ENCODE peak calls at places on chromosomes 7 and 10, in nine cellular contexts. J, O, N, E, G, T, P, M and C are unnamed samples.

GRCh38 chr10:84008878-84009277 is 130.4 kb upstream of the GHITM start:
- DNase-seq in M (peak), G (no peak), O (no peak), E (peak), J (no peak), T (peak), N (peak), P (no peak), C (peak)

GRCh38 chr10:101046332-101047238 is 15.2 kb upstream of the KAZALD1 start:
- DNase-seq in M (no peak), P (no peak), G (no peak), E (no peak), N (peak), O (no peak), T (no peak), J (no peak), C (no peak)

GRCh38 chr7:128955981-128956380 is 18.3 kb downstream of the IRF5 start:
- DNase-seq in N (no peak), J (no peak), G (no peak), E (no peak), O (no peak), M (no peak), P (no peak), T (no peak), C (no peak)

GRCh38 chr7:34320926-34321609 is 336.9 kb upstream of the NPSR1 start:
- DNase-seq in J (peak), T (peak), P (peak), G (peak), N (peak), M (peak), O (peak), E (peak), C (peak)

GRCh38 chr10:119542357-119542989 is at the start of gene RGS10:
- DNase-seq in O (no peak), P (peak), T (peak), E (peak), M (peak), G (peak), N (peak), J (peak), C (peak)

GRCh38 chr10:52226448-52226847 is 87.6 kb upstream of the DKK1 start:
- DNase-seq in M (no peak), O (no peak), J (no peak), T (no peak), G (no peak), P (no peak), E (no peak), N (no peak), C (no peak)

GRCh38 chr10:101283762-101284161 is 54.5 kb upstream of the LBX1 start:
- DNase-seq in P (no peak), O (no peak), G (no peak), M (no peak), E (no peak), N (no peak), J (no peak), T (no peak), C (no peak)

GRCh38 chr7:26167293-26167934 is 15.4 kb downstream of the NFE2L3 start:
- DNase-seq in E (no peak), G (no peak), P (no peak), N (no peak), O (no peak), T (no peak), J (no peak), M (no peak), C (peak)

GRCh38 chr7:159094030-159094740 is 50.5 kb downstream of the VIPR2 start:
- DNase-seq in E (peak), O (peak), J (no peak), G (no peak), T (no peak), P (no peak), M (no peak), N (no peak), C (no peak)

GRCh38 chr10:22319559-22320558 is 1.0 kb upstream of the BMI1 start:
- DNase-seq in M (no peak), J (no peak), O (no peak), P (no peak), E (no peak), T (no peak), N (no peak), G (no peak), C (no peak)

GRCh38 chr10:63072951-63073350 is 60.2 kb upstream of the NRBF2 start:
- DNase-seq in M (no peak), N (no peak), E (no peak), O (no peak), G (no peak), J (no peak), T (no peak), P (no peak), C (no peak)

GRCh38 chr10:48507494-48507893 is 97.4 kb downstream of the ARHGAP22 start:
- DNase-seq in M (no peak), J (no peak), T (no peak), P (no peak), N (no peak), G (no peak), E (no peak), O (peak), C (no peak)

GRCh38 chr10:48505394-48506112 is 99.3 kb downstream of the ARHGAP22 start:
- DNase-seq in T (no peak), O (peak), M (no peak), E (peak), J (no peak), N (peak), G (no peak), P (no peak), C (no peak)

GRCh38 chr10:48504141-48504885 is 100.6 kb downstream of the ARHGAP22 start:
- DNase-seq in P (no peak), O (peak), N (no peak), E (peak), J (no peak), T (no peak), M (no peak), G (no peak), C (no peak)

GRCh38 chr10:48507933-48508830 is 96.7 kb downstream of the ARHGAP22 start:
- DNase-seq in T (no peak), E (no peak), N (no peak), O (peak), J (no peak), M (peak), P (no peak), G (peak), C (no peak)

GRCh38 chr10:48506147-48506917 is 98.5 kb downstream of the ARHGAP22 start:
- DNase-seq in M (peak), E (peak), G (no peak), T (peak), J (no peak), O (peak), N (no peak), P (no peak), C (peak)
- TF ChIP-seq CTCF in M (peak), E (peak), G (peak), T (peak), J (no peak), O (peak), N (no peak), P (peak), C (peak)

GRCh38 chr7:43763183-43763582 is 4.7 kb downstream of the BLVRA start:
- DNase-seq in P (no peak), T (no peak), M (no peak), G (no peak), O (peak), N (peak), J (no peak), E (no peak), C (no peak)
- TF ChIP-seq CTCF in P (no peak), T (no peak), M (no peak), G (no peak), O (no peak), N (no peak), J (no peak), E (no peak), C (no peak)

GRCh38 chr7:143299346-143299745 is 11.2 kb downstream of the CASP2 start:
- DNase-seq in N (no peak), O (no peak), J (no peak), G (no peak), T (no peak), M (no peak), P (no peak), E (no peak), C (no peak)
- TF ChIP-seq CTCF in N (no peak), O (no peak), J (no peak), G (no peak), T (no peak), M (no peak), P (no peak), E (no peak), C (no peak)

GRCh38 chr7:138065827-138066226 is 10.4 kb upstream of the AKR1D1 start:
- DNase-seq in M (no peak), E (no peak), P (no peak), O (no peak), T (no peak), G (no peak), J (no peak), N (no peak), C (no peak)
- TF ChIP-seq CTCF in M (no peak), E (no peak), P (no peak), O (no peak), T (no peak), G (no peak), J (no peak), N (no peak), C (no peak)

GRCh38 chr7:37921340-37921805 is 933 bp downstream of the EPDR1 start:
- DNase-seq in N (peak), P (no peak), M (no peak), E (peak), J (peak), T (peak), O (no peak), G (peak), C (peak)
- TF ChIP-seq CTCF in N (no peak), P (peak), M (no peak), E (peak), J (no peak), T (no peak), O (peak), G (no peak), C (peak)

GRCh38 chr7:9264395-9264794 is 831.0 kb downstream of the NXPH1 start:
- DNase-seq in J (no peak), N (no peak), P (no peak), T (no peak), O (no peak), G (no peak), M (no peak), E (no peak), C (no peak)
- TF ChIP-seq CTCF in J (no peak), N (no peak), P (no peak), T (peak), O (peak), G (no peak), M (no peak), E (no peak), C (no peak)

GRCh38 chr7:149147730-149148653 is 739 bp downstream of the ZNF398 start:
- DNase-seq in G (peak), T (peak), O (peak), M (peak), N (peak), J (peak), E (peak), P (no peak), C (peak)
- TF ChIP-seq CTCF in G (no peak), T (no peak), O (no peak), M (no peak), N (no peak), J (no peak), E (no peak), P (no peak), C (no peak)

DNA sequence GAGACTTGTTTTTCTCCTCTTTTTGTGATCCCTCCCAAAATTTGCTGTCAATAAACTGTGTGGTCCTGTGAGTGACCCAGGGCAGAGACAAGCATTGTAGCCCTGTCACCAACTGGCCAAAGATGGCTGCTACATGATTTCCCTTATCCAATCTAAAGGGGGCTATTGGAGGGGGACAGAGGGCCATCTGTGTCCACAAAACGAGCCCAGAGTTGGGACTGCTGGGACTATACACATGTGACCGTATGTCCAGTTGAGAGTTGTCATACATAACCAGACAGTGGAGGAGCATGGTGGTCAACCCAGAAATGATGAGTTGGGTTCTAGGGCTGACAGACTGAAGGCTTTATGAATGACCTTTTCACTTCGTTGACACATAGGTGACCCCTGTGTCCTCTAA is 55.3 kb upstream of the SDK1 start:
- DNase-seq in P (no peak), J (no peak), N (no peak), G (no peak), T (no peak), M (no peak), O (peak), E (no peak), C (no peak)
- TF ChIP-seq CTCF in P (no peak), J (no peak), N (no peak), G (no peak), T (no peak), M (no peak), O (no peak), E (no peak), C (no peak)

GRCh38 chr10:987906-988666 is at the start of gene GTPBP4:
- DNase-seq in G (peak), O (peak), J (peak), T (peak), M (peak), N (peak), P (peak), E (peak), C (peak)
- TF ChIP-seq CTCF in G (no peak), O (peak), J (peak), T (peak), M (no peak), N (no peak), P (peak), E (peak), C (no peak)